ENCODE peak calls at places on chromosome 1, in seven cellular contexts. O is testis; Y is CD8-positive, alpha-beta memory T cell; C is lower lobe of right lung; H is PC-9; F is A549; G is CD4-positive, alpha-beta memory T cell. S is an unnamed sample. For H3K4me1, the result is how much of the 10 kb centered on the place peaks cover.

GRCh38 chr1:167272375-167272957 is 51.8 kb downstream of the POU2F1 start:
- DNase-seq in G (no peak), F (no peak), Y (no peak), C (no peak), H (no peak), O (no peak), S (no peak)

GRCh38 chr1:109815809-109816791 is 52.4 kb upstream of the EPS8L3 start:
- DNase-seq in H (no peak), C (no peak), G (no peak), O (no peak), F (no peak), Y (no peak), S (no peak)

GRCh38 chr1:178417858-178418257 is 78.9 kb downstream of the CLEC20A start:
- DNase-seq in C (no peak), Y (no peak), F (peak), H (no peak), O (no peak), G (no peak), S (no peak)

GRCh38 chr1:16180291-16180824 is 24.5 kb upstream of the EPHA2 start:
- DNase-seq in F (no peak), O (no peak), C (peak), H (no peak), G (no peak), Y (no peak), S (no peak)

GRCh38 chr1:93575586-93576271 is 105.9 kb downstream of the BCAR3 start:
- DNase-seq in O (no peak), H (no peak), Y (no peak), C (no peak), F (no peak), G (no peak), S (no peak)

GRCh38 chr1:207017615-207018559 is 14.7 kb downstream of the C1orf116 start:
- DNase-seq in H (no peak), G (no peak), Y (no peak), F (no peak), C (peak), O (peak), S (no peak)

GRCh38 chr1:149843302-149844041 is 55.9 kb upstream of the BOLA1 start:
- DNase-seq in O (no peak), G (no peak), C (no peak), Y (no peak), H (no peak), F (no peak), S (peak)

GRCh38 chr1:11434506-11434905 is 44.4 kb upstream of the DISP3 start:
- DNase-seq in G (no peak), Y (no peak), F (no peak), C (no peak), H (no peak), O (no peak), S (no peak)

GRCh38 chr1:178916448-178917174 is 45.7 kb upstream of the ANGPTL1 start:
- DNase-seq in H (no peak), O (no peak), Y (no peak), G (no peak), F (no peak), C (no peak), S (no peak)

GRCh38 chr1:116092752-116093489 is 18.3 kb upstream of the MAB21L3 start:
- DNase-seq in O (no peak), Y (no peak), C (no peak), F (no peak), G (no peak), H (peak), S (no peak)

GRCh38 chr1:227895828-227896685 is 51.7 kb downstream of the WNT9A start:
- DNase-seq in Y (peak), O (peak), F (no peak), H (peak), C (peak), G (no peak), S (no peak)

GRCh38 chr1:50873458-50874187 is 86.4 kb downstream of the FAF1 start:
- DNase-seq in F (peak), H (peak), C (peak), O (peak), Y (peak), G (peak), S (no peak)

DNA sequence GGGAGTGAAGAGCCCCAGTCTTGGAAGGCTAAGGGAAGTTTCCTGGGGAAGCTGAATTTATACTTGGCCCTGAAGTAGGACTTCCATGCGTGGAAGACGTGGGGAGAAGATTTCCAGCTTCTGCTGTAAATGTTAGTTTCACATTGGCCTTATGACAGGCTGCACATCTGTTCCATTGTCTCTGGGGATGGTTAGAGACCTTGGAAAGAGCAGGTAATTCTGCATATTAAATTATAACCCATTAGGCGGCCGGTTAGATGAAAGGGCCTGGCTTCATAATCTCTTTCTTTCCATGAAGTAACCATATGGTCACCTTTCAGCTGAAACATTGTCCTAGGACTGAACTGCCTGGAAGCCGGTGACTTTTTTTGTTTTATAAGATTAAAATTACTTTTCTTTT is 37.5 kb downstream of the DPT start:
- DNase-seq in Y (no peak), C (no peak), O (no peak), G (no peak), F (no peak), H (no peak), S (no peak)
- H3K4me1 ChIP-seq in Y (under half), C (under half), O (under half), G (under half), F (under half), H (under half), S (under half)

DNA sequence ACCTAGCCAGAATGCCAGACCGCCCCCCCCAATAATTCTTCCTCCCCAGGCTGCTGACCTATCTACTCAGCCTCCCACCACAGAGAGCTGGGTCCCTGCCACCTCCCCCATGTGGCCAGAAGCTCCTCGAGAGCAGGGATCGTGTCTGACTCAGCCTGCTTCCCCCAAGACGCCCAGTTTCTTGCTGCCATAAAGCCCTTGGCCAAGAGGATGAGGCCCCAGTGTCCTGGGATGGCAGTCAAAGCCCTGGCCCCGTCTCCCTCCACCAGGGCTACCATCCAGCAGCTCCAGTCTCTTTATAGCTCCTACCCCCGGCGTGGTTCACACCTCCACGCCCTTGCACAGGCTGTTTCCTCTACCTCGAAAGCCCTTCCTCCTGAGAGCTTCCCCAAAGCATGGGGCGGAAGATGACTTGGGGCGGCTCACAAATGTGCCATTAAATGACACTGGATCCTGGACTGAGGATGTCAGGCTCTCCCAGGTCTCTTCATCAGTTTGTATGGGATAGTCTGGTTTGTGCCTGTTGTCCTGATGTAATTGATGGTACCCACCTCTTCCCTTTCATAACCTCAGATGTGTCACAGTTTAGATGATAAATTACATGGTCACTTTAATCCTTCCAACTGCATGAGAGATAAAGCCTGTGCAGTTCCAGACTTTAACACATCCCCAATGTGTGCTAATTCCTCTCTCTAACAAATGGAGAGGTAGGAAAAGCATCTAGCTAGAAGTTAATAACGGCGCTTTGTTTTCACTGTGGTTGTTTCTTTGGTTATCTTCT is 13.1 kb downstream of the ADGRB2 start:
- DNase-seq in G (peak), O (no peak), Y (peak), H (no peak), C (no peak), F (no peak), S (no peak)
- H3K4me1 ChIP-seq in G (under half), O (half or more), Y (under half), H (under half), C (under half), F (under half), S (under half)

DNA sequence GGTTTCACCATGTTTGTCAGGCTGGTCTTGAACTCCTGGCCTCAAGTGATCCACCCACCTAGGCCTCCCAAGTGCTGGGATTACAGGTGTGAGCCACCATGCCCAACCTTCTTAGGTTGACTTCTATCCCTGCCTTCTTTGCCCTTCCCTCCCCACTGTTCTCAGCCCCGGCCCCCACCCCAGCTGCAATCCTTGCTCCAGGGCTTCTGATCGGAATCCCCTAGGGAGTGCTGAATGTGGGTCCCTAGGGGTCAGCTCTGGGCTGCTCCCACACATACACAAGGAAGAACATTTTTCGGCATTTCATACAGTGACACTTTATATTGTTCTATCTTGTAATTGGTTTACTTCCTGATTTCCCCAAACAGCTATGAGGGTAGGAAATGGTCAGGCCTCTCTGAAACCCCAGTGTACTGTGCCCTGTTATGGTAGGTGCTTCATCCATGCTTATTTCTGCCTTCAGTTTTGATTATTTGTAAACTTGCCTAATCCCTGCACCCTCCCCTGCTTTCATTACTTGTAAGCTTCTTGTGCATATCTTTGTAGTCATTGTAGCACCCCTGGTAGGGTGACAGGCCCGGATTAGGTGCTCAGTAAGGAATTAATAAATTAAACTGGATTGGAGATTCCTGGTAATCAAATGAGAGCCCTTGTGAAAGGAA is 5.8 kb upstream of the SRP9 start:
- DNase-seq in Y (no peak), O (no peak), C (no peak), H (no peak), F (no peak), G (no peak), S (no peak)
- H3K4me1 ChIP-seq in Y (under half), O (half or more), C (under half), H (half or more), F (half or more), G (under half), S (under half)

GRCh38 chr1:27555700-27556424 is 48.1 kb downstream of the AHDC1 start:
- DNase-seq in H (no peak), G (peak), O (peak), Y (no peak), F (no peak), C (no peak), S (peak)

GRCh38 chr1:27554777-27555699 is 48.9 kb downstream of the AHDC1 start:
- DNase-seq in H (no peak), F (no peak), C (no peak), Y (no peak), G (no peak), O (peak), S (no peak)

GRCh38 chr1:27557596-27558340 is 46.2 kb downstream of the AHDC1 start:
- DNase-seq in O (no peak), C (no peak), H (peak), G (no peak), F (peak), Y (no peak), S (no peak)

GRCh38 chr1:27556435-27556780 is 47.5 kb downstream of the AHDC1 start:
- DNase-seq in H (no peak), G (no peak), Y (no peak), F (no peak), O (no peak), C (no peak), S (no peak)

DNA sequence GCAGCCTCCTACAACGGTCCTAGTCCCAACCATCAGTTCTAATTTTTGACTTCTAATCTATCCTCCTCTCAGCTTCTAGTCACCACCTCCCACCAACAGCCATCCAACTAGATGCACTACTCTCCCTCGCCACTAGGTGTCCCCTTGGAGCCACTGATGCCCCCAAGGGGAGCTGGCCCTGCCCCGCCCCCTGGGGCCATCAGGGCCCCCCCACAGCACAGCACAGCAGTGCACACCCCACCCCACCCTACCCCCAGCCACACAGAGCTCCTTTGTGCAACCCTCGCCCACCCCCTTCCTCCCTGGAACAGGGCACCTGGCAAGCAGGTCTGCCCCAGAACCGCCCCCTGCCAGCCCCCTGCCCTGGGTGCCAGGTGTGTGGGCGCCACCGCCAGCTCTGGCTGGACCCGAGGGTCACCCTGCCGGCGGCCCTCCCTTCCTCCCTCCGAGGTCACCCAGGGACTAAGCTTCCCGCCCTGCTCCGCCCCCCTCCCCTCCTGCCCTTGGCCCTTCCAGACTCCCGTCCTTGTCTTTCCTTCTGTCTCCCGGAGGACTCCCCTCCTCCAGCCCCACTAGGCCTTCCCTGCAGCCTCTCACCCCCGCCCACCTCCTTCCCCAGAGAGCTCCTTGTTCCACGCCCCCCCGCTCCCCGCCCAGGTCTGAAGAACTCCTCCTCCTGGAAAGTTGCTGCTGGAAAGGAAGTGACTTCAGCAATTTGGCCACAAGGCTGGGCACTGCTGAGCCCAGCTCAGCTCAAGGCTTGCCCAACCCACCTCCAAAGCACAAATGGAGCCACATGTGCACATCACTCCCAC is 47.0 kb downstream of the AHDC1 start:
- DNase-seq in O (peak), G (peak), Y (peak), H (peak), F (peak), C (peak), S (peak)
- H3K4me1 ChIP-seq in O (half or more), G (under half), Y (under half), H (under half), F (half or more), C (under half), S (under half)

DNA sequence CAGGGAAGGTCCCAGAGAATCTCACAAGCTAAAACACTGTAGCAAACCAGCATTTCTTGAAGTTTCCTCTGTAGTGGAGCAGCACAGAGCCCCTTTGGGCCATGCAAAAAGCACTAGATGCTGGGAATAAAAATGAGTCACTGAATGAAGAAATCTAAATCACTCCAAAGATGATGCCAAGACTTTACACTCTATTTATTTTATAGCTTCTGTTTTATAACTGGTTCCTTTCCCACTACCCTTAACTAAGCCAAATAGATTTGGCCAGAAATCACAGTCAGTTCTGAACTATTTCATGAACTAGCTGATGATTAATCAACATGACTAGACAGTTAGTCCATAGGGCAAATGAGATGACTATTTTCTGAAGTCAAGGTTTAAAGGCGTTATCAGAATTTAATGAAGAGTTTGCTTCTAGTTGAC is 89.5 kb downstream of the SCMH1 start:
- DNase-seq in O (no peak), F (peak), G (no peak), C (no peak), Y (no peak), H (no peak), S (no peak)
- H3K4me1 ChIP-seq in O (under half), F (half or more), G (under half), C (under half), Y (under half), H (under half), S (under half)

DNA sequence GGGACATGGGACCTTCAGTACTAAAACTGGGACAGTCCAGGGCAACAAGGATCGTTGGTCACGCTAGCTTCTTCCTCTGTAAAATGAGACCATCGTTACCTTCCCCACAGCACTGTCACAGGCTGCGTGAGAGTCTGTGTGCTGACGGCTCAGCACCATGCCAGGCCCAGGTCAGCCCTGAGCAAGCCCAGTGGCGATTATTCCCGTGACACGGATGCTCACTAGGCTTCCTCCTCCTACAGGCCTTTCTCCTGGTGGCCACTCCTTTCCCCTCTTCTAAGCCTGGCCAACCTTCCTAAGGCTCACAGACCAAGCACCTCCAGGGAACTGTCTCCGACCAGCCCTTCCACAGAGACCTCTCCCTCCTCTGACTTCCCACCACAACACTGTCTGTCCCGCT is 69.3 kb upstream of the RUNX3 start:
- DNase-seq in F (no peak), G (no peak), Y (no peak), C (no peak), H (no peak), O (no peak), S (no peak)
- H3K4me1 ChIP-seq in F (under half), G (under half), Y (under half), C (under half), H (under half), O (under half), S (under half)

DNA sequence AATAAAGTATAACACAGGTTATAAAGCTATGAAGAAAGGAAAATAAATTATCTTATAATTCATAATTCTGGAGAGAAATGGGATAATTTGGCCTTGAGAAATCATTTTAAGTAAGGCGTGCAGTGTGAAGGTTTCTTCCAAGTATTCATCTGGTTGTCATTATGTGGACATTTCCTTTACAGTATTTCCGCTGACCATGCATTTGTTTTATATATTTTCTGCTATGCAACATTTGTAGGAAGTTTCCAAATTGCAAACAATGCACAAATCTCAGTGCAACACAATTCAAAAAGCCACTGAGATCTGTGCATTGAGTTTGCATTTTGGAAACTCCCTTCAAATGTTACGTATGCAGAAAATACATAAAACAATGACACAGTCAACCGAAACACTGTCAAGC is 17.8 kb downstream of the ZNF670 start:
- DNase-seq in Y (no peak), F (no peak), O (no peak), G (no peak), C (no peak), H (no peak), S (no peak)
- H3K4me1 ChIP-seq in Y (under half), F (under half), O (under half), G (under half), C (under half), H (under half), S (under half)

GRCh38 chr1:9845914-9846313 is 22.1 kb upstream of the CLSTN1 start:
- DNase-seq in H (no peak), C (no peak), G (no peak), Y (no peak), F (no peak), O (no peak), S (no peak)

GRCh38 chr1:9844746-9845145 is 21.0 kb upstream of the CLSTN1 start:
- DNase-seq in O (no peak), C (peak), H (no peak), Y (no peak), F (no peak), G (no peak), S (no peak)

GRCh38 chr1:9846611-9847171 is 22.9 kb upstream of the CLSTN1 start:
- DNase-seq in Y (no peak), C (no peak), O (no peak), F (no peak), G (no peak), H (no peak), S (no peak)

GRCh38 chr1:9848022-9848421 is 24.3 kb upstream of the CLSTN1 start:
- DNase-seq in H (no peak), O (peak), C (no peak), G (no peak), F (no peak), Y (no peak), S (no peak)

GRCh38 chr1:9847269-9847668 is 23.5 kb upstream of the CLSTN1 start:
- DNase-seq in H (no peak), G (no peak), C (no peak), O (no peak), Y (no peak), F (no peak), S (no peak)
- H3K4me1 ChIP-seq in H (under half), G (under half), C (under half), O (under half), Y (under half), F (under half), S (under half)

DNA sequence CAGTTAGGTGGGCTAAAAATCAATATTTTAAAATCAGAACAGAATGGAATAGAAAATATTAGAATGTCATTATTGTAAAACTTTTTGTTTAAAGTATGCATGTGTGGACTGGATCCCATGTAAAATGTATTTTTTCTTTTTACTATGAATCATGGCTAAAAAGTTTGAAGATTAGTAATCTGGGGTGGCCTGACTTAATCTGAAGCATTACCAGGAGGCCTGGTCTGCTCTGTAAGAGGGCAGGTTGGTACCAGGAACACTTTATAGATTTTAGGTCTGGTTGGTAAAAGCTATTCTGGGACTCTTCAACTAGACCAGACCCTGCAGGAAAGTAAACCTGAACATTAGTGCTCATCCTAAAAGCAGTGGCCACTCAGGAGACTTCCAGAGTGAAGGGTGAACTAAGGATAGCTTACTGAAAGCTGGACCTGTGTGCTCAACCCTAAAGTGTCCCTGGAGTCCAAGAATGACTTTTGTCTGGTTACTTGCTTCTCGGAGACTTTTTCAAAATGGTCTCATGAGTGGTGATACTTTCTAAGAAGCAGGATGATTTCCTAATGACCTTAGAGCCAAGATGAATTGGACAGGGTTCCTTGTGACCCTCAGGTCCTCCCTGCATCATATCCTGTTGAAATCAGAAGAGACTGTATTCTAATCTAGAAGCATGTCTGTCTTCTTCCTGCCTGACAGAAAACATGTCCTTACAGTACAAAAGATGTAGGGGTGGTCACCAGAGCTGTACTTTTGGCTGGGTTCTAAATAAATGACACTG is 16.6 kb downstream of the RGL1 start:
- DNase-seq in F (no peak), H (no peak), C (no peak), Y (no peak), G (no peak), O (no peak), S (no peak)
- H3K4me1 ChIP-seq in F (under half), H (under half), C (under half), Y (under half), G (under half), O (half or more), S (under half)

S was measured in naive thymus-derived CD4-positive, alpha-beta T cell.